ENCODE peak calls at places on chromosome 13, in five cellular contexts. One of them, this sample, is unnamed.

GRCh38 chr13:39266426-39266825 is 228.2 kb downstream of the NHLRC3 start:
- ATAC-seq in upper lobe of left lung: no peak
- ATAC-seq in left cardiac atrium: no peak
- ATAC-seq in body of pancreas: no peak
- ATAC-seq in mucosa of descending colon: no peak
- ATAC-seq in this sample: no peak

GRCh38 chr13:113906566-113906965 is 42.7 kb upstream of the GAS6 start:
- ATAC-seq in left cardiac atrium: peak
- ATAC-seq in body of pancreas: no peak
- ATAC-seq in mucosa of descending colon: no peak
- ATAC-seq in upper lobe of left lung: no peak
- ATAC-seq in this sample: no peak

GRCh38 chr13:40194204-40194806 is 472.1 kb downstream of the FOXO1 start:
- ATAC-seq in upper lobe of left lung: no peak
- ATAC-seq in body of pancreas: peak
- ATAC-seq in mucosa of descending colon: no peak
- ATAC-seq in left cardiac atrium: no peak
- ATAC-seq in this sample: no peak

GRCh38 chr13:27474751-27475268 is 24.4 kb upstream of the MTIF3 start:
- ATAC-seq in left cardiac atrium: no peak
- ATAC-seq in mucosa of descending colon: no peak
- ATAC-seq in body of pancreas: no peak
- ATAC-seq in upper lobe of left lung: no peak
- ATAC-seq in this sample: no peak

GRCh38 chr13:96782186-96782585 is 212.1 kb downstream of the OXGR1 start:
- ATAC-seq in upper lobe of left lung: no peak
- ATAC-seq in mucosa of descending colon: no peak
- ATAC-seq in body of pancreas: no peak
- ATAC-seq in left cardiac atrium: no peak
- ATAC-seq in this sample: no peak

GRCh38 chr13:51475727-51476521 is 23.1 kb upstream of the INTS6 start:
- ATAC-seq in left cardiac atrium: no peak
- ATAC-seq in body of pancreas: no peak
- ATAC-seq in upper lobe of left lung: no peak
- ATAC-seq in mucosa of descending colon: no peak
- ATAC-seq in this sample: no peak

GRCh38 chr13:99288069-99288468 is 19.1 kb downstream of the GPR183 start:
- ATAC-seq in left cardiac atrium: no peak
- ATAC-seq in mucosa of descending colon: peak
- ATAC-seq in body of pancreas: no peak
- ATAC-seq in upper lobe of left lung: no peak
- ATAC-seq in this sample: no peak

GRCh38 chr13:113758651-113759524 is at the start of gene TMEM255B:
- ATAC-seq in body of pancreas: peak
- ATAC-seq in left cardiac atrium: peak
- ATAC-seq in upper lobe of left lung: peak
- ATAC-seq in mucosa of descending colon: peak
- ATAC-seq in this sample: peak

GRCh38 chr13:33797622-33798021 is 20.3 kb upstream of the RFC3 start:
- ATAC-seq in left cardiac atrium: peak
- ATAC-seq in body of pancreas: peak
- ATAC-seq in mucosa of descending colon: no peak
- ATAC-seq in upper lobe of left lung: no peak
- ATAC-seq in this sample: no peak

GRCh38 chr13:113150545-113151365 is 7.7 kb upstream of the PROZ start:
- ATAC-seq in mucosa of descending colon: no peak
- ATAC-seq in left cardiac atrium: no peak
- ATAC-seq in body of pancreas: no peak
- ATAC-seq in upper lobe of left lung: no peak
- ATAC-seq in this sample: no peak

GRCh38 chr13:101520672-101521071 is 68.2 kb downstream of the ITGBL1 start:
- ATAC-seq in left cardiac atrium: peak
- ATAC-seq in body of pancreas: no peak
- ATAC-seq in mucosa of descending colon: peak
- ATAC-seq in upper lobe of left lung: no peak
- ATAC-seq in this sample: no peak

GRCh38 chr13:46086421-46086922 is 18.4 kb downstream of the CPB2 start:
- ATAC-seq in upper lobe of left lung: no peak
- ATAC-seq in body of pancreas: no peak
- ATAC-seq in mucosa of descending colon: no peak
- ATAC-seq in left cardiac atrium: no peak
- ATAC-seq in this sample: no peak

GRCh38 chr13:113364371-113364932 is 522 bp upstream of the GRTP1 start:
- ATAC-seq in upper lobe of left lung: no peak
- ATAC-seq in body of pancreas: peak
- ATAC-seq in left cardiac atrium: peak
- ATAC-seq in mucosa of descending colon: no peak
- ATAC-seq in this sample: no peak

GRCh38 chr13:73450583-73450982 is 391.8 kb downstream of the KLF5 start:
- ATAC-seq in upper lobe of left lung: no peak
- ATAC-seq in body of pancreas: no peak
- ATAC-seq in mucosa of descending colon: no peak
- ATAC-seq in left cardiac atrium: no peak
- ATAC-seq in this sample: no peak

GRCh38 chr13:40127476-40127875 is 472.0 kb downstream of the COG6 start:
- ATAC-seq in mucosa of descending colon: peak
- ATAC-seq in upper lobe of left lung: no peak
- ATAC-seq in left cardiac atrium: no peak
- ATAC-seq in body of pancreas: no peak
- ATAC-seq in this sample: peak

GRCh38 chr13:25933520-25933919 is 118.3 kb downstream of the SHISA2 start:
- ATAC-seq in upper lobe of left lung: peak
- ATAC-seq in mucosa of descending colon: no peak
- ATAC-seq in body of pancreas: no peak
- ATAC-seq in left cardiac atrium: no peak
- ATAC-seq in this sample: no peak

GRCh38 chr13:112744306-112745021 is 54.6 kb downstream of the ATP11A start:
- ATAC-seq in body of pancreas: no peak
- ATAC-seq in upper lobe of left lung: peak
- ATAC-seq in mucosa of descending colon: no peak
- ATAC-seq in left cardiac atrium: peak
- ATAC-seq in this sample: peak

GRCh38 chr13:33838567-33839131 is 20.7 kb downstream of the RFC3 start:
- ATAC-seq in body of pancreas: no peak
- ATAC-seq in mucosa of descending colon: no peak
- ATAC-seq in left cardiac atrium: no peak
- ATAC-seq in upper lobe of left lung: no peak
- ATAC-seq in this sample: no peak